ENCODE peak calls at places on chromosomes 6 and 20, in four cellular contexts. U, P, Q and J are unnamed samples.

GRCh38 chr6:15244605-15245360 is 1.1 kb upstream of the JARID2 start:
- DNase-seq in U (peak), P (peak), Q (peak), J (peak)

GRCh38 chr20:57346477-57346876 is 4.6 kb upstream of the RAE1 start:
- DNase-seq in U (peak), P (peak), Q (peak), J (peak)

GRCh38 chr6:14501240-14501639 is 383.7 kb downstream of the CD83 start:
- DNase-seq in U (no peak), P (no peak), Q (peak), J (no peak)

GRCh38 chr20:49690899-49691620 is 22.6 kb downstream of the B4GALT5 start:
- DNase-seq in U (peak), P (no peak), Q (peak), J (no peak)

GRCh38 chr6:167776906-167777645 is 49.6 kb upstream of the AFDN start:
- DNase-seq in U (no peak), P (no peak), Q (no peak), J (no peak)

GRCh38 chr20:59770270-59770669 is 163.2 kb downstream of the SYCP2 start:
- DNase-seq in U (no peak), P (no peak), Q (no peak), J (peak)

GRCh38 chr20:14333734-14334133 is 3.7 kb downstream of the FLRT3 start:
- DNase-seq in U (no peak), P (no peak), Q (no peak), J (no peak)

GRCh38 chr20:35907017-35907685 is 47.2 kb downstream of the SCAND1 start:
- DNase-seq in U (no peak), P (no peak), Q (no peak), J (no peak)

GRCh38 chr20:38043512-38044300 is 10.2 kb downstream of the RPRD1B start:
- DNase-seq in U (peak), P (no peak), Q (peak), J (peak)

GRCh38 chr20:51551186-51551585 is 8.7 kb upstream of the NFATC2 start:
- DNase-seq in U (no peak), P (no peak), Q (peak), J (no peak)

GRCh38 chr20:49980140-49981008 is 2.4 kb upstream of the SNAI1 start:
- DNase-seq in U (no peak), P (no peak), Q (no peak), J (no peak)

GRCh38 chr20:48052492-48052870 is 267.2 kb upstream of the SULF2 start:
- DNase-seq in U (no peak), P (no peak), Q (peak), J (no peak)

GRCh38 chr6:158506577-158506976 is 53.3 kb upstream of the TMEM181 start:
- DNase-seq in U (peak), P (peak), Q (peak), J (peak)

GRCh38 chr6:144912474-144912873 is 627.3 kb downstream of the UTRN start:
- DNase-seq in U (peak), P (no peak), Q (peak), J (no peak)

GRCh38 chr6:134289204-134289575 is 28.7 kb downstream of the SGK1 start:
- DNase-seq in U (peak), P (no peak), Q (no peak), J (no peak)

GRCh38 chr6:53432318-53433161 is 83.8 kb upstream of the ELOVL5 start:
- DNase-seq in U (peak), P (no peak), Q (peak), J (no peak)

GRCh38 chr20:4070323-4071176 is 55.2 kb upstream of the RNF24 start:
- DNase-seq in U (no peak), P (no peak), Q (no peak), J (no peak)

GRCh38 chr6:108330806-108331205 is 36.0 kb downstream of the AFG1L start:
- DNase-seq in U (no peak), P (no peak), Q (no peak), J (no peak)

GRCh38 chr6:87350516-87350915 is 5.9 kb downstream of the C6orf163 start:
- DNase-seq in U (peak), P (no peak), Q (no peak), J (no peak)

GRCh38 chr6:159831373-159831679 is 31.2 kb downstream of the PNLDC1 start:
- DNase-seq in U (no peak), P (no peak), Q (no peak), J (no peak)

GRCh38 chr6:169503556-169503955 is 198.3 kb downstream of the WDR27 start:
- DNase-seq in U (no peak), P (no peak), Q (no peak), J (no peak)

GRCh38 chr6:3748208-3748701 is 3.3 kb downstream of the PXDC1 start:
- DNase-seq in U (peak), P (peak), Q (peak), J (peak)

GRCh38 chr6:170512249-170512648 is 40.9 kb downstream of the PSMB1 start:
- DNase-seq in U (no peak), P (no peak), Q (no peak), J (no peak)

GRCh38 chr6:100881707-100882040 is 545 bp upstream of the ASCC3 start:
- DNase-seq in U (peak), P (no peak), Q (peak), J (no peak)

GRCh38 chr6:19536838-19537237 is 300.3 kb upstream of the ID4 start:
- DNase-seq in U (no peak), P (no peak), Q (no peak), J (no peak)

DNA sequence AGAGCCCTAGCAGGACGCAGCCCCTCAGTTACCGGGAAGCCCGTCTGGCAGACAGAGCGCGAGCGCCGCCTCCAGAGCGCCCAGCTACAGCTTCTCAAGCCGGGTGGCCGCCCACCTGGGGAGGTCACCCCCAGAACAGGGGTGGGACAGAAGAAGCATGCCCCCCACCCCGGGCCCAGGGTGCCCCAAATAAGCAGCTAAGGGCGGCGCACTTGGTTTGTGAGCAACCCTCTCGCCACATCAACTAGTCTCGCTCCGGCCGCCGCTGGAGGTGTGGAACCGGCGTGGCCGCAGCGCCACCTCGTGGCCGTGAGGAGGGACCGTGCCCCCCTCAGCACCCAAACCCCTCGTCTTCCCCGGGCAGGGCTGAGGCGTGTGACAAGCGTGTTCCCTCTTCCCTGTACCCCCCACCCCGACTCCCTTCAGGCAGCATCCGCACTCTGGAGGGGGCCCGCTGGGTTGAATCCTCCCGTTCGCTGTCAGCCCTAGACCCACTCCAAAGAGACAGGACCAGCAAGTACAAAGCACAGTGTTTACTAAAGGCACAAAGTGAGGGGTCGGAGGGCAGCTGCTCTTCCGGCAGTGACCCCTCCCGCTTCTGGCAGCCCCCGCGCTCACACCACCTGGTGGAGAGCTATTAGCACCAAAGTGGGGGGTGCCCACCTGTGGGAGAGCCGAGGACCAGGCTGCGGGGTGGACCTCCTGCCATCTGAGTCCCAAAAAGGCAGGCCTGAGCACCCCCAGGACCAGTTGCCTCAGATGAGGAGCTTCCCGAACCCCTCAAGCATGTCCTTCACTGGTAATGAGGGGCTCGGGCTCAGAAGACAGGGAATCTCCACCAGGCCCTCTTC is 45.4 kb downstream of the MDFI start:
- DNase-seq in U (peak), P (peak), Q (peak), J (peak)
- H2BK5ac ChIP-seq in U (no peak), P (no peak), Q (no peak), J (no peak)

GRCh38 chr20:1417273-1417672 is 24.4 kb upstream of the FKBP1A start:
- DNase-seq in U (peak), P (no peak), Q (peak), J (peak)

GRCh38 chr20:1417790-1418189 is 24.9 kb upstream of the FKBP1A start:
- DNase-seq in U (no peak), P (no peak), Q (no peak), J (no peak)

GRCh38 chr20:1418335-1418734 is 25.5 kb upstream of the FKBP1A start:
- DNase-seq in U (peak), P (no peak), Q (peak), J (no peak)

GRCh38 chr20:1414982-1415381 is 22.1 kb upstream of the FKBP1A start:
- DNase-seq in U (no peak), P (no peak), Q (no peak), J (no peak)

GRCh38 chr20:1415667-1416468 is 23.0 kb upstream of the FKBP1A start:
- DNase-seq in U (peak), P (no peak), Q (peak), J (peak)
- H2BK5ac ChIP-seq in U (peak), P (peak), Q (no peak), J (no peak)

DNA sequence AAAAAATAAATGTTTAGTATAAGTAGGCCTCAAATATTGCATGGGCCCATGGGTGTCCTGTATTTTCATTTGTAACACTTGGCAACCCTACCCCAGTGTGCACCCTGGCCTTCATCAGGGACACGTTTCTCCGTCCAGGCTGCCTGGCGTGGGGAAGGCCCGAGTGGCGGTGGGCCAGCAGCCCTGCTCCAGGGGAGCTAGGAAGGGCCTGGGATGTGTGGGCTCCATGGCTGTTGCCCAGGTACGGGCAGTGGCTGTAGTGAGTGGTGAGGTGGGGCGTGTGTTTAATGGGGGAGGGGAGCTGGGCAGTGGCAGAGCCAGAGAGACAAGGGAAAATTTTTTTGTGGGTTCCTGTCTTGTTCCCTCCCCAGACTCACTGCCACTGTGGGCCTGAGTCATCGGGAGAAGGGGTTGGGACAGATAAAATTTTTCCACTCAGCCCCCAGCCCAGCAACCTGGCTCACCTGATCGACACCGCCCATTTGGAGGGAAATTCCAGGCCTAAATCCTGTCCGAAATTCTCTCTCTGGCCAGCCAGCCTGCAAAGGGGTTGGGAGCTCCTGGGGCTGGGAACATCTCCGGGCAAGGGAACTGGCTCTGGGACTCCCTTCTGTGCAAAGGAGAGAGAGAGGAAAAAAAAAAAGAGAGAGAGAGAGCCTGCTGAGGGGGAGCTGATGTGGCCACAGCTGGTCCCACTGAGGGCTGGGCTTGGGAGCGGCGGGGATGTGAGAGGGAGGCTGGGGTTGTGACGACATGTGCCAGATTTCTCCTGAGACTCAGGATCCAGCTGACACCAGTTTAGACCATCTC is 32.5 kb upstream of the VEGFA start:
- DNase-seq in U (peak), P (peak), Q (peak), J (peak)
- H2BK5ac ChIP-seq in U (peak), P (no peak), Q (no peak), J (no peak)

DNA sequence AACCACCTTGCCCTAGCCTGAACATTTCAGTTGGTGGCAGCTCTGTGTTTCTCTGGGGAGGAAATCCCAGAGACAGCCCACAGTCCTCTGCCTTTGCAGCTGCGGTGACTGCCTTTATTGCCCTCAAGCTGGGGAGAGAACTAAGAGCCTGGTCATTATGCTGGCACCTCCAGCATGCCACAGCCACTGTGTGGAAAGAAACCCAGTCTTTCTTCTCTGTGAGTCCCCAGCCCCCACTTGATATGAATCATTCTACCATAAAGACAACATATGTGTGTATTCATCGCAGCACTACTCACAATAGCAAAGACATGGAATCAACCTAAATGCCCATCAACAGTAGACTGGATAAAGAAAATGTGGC is 82.3 kb upstream of the RNF217 start:
- DNase-seq in U (no peak), P (no peak), Q (no peak), J (no peak)
- H2BK5ac ChIP-seq in U (no peak), P (no peak), Q (no peak), J (no peak)

DNA sequence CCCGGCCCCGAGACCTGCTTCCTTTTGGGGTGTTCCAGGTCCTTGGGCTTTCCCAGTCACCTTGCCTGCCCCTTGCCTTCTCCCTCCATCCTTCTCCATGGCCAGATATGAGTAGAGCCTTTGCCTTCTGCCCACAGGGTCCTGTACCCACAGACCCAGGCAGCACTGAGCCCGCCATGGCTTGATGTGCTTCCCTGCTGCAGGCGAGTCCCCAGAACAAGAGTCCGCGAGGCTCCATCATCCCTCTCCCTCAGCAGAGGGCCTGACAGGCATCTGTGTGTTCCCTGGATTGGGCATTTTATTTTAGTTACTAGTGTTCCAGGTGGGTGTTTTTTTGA is 21.9 kb downstream of the PYGB start:
- DNase-seq in U (no peak), P (peak), Q (no peak), J (no peak)
- H2BK5ac ChIP-seq in U (no peak), P (no peak), Q (no peak), J (no peak)